ENCODE peak calls at places on chromosomes 5 and 9, in six cellular contexts. N is adrenal gland; A is stimulated activated CD4-positive, alpha-beta T cell treated with anti-CD3 and anti-CD28 coated beads, Interleukin-15, amount 100 ng/mL, for 24 hours; Y is foreskin fibroblast; M is RPMI8226; Q is neural crest cell. T is an unnamed sample.

GRCh38 chr5:173767580-173768266 is 120.4 kb upstream of the CPEB4 start:
- DNase-seq in Y (no peak), N (peak), Q (no peak), A (no peak), M (peak), T (no peak)

GRCh38 chr5:139117342-139117884 is 80.8 kb downstream of the SIL1 start:
- DNase-seq in Y (no peak), A (no peak), N (no peak), Q (no peak), M (no peak), T (no peak)

GRCh38 chr5:92371171-92371888 is 988.2 kb upstream of the ARRDC3 start:
- DNase-seq in N (no peak), Q (no peak), M (no peak), Y (no peak), A (no peak), T (no peak)

GRCh38 chr9:84170521-84171141 is 169.9 kb downstream of the SLC28A3 start:
- DNase-seq in Y (peak), Q (no peak), N (no peak), M (no peak), A (no peak), T (peak)

GRCh38 chr9:131470581-131470991 is 32.1 kb upstream of the POMT1 start:
- DNase-seq in N (no peak), Y (no peak), M (no peak), A (no peak), Q (no peak), T (no peak)

GRCh38 chr5:4640793-4641192 is 499.3 kb upstream of the ADAMTS16 start:
- DNase-seq in N (no peak), Y (no peak), M (peak), Q (no peak), A (no peak), T (peak)

GRCh38 chr5:167049043-167049663 is 1242.3 kb upstream of the WWC1 start:
- DNase-seq in A (peak), Q (peak), M (peak), N (peak), Y (peak), T (peak)

GRCh38 chr9:133862585-133863041 is 124.5 kb upstream of the SARDH start:
- DNase-seq in A (no peak), Q (no peak), M (no peak), Y (no peak), N (peak), T (no peak)

GRCh38 chr9:29999645-30000044 is 2384.8 kb upstream of the ACO1 start:
- DNase-seq in M (no peak), Y (no peak), A (no peak), N (no peak), Q (no peak), T (peak)

GRCh38 chr9:117284414-117284813 is 130.4 kb downstream of the ASTN2 start:
- DNase-seq in Q (no peak), A (no peak), M (no peak), Y (no peak), N (no peak), T (no peak)

GRCh38 chr5:40955313-40955712 is 46.0 kb downstream of the C7 start:
- DNase-seq in M (no peak), A (no peak), Y (no peak), N (no peak), Q (no peak), T (no peak)

GRCh38 chr9:135032041-135032835 is 55.2 kb upstream of the OLFM1 start:
- DNase-seq in A (no peak), N (no peak), Y (no peak), Q (no peak), M (peak), T (no peak)

GRCh38 chr5:149310947-149311675 is 34.2 kb upstream of the GRPEL2 start:
- DNase-seq in Y (peak), M (no peak), A (no peak), N (no peak), Q (no peak), T (peak)

GRCh38 chr5:62093981-62094380 is 212.0 kb upstream of the KIF2A start:
- DNase-seq in M (no peak), N (peak), Q (peak), A (no peak), Y (peak), T (peak)

GRCh38 chr5:33023649-33024048 is 312.5 kb downstream of the NPR3 start:
- DNase-seq in A (no peak), M (no peak), Q (no peak), N (no peak), Y (peak), T (no peak)

GRCh38 chr9:21989440-21990189 is 4.6 kb downstream of the CDKN2A start:
- DNase-seq in Y (peak), N (no peak), M (no peak), A (no peak), Q (no peak), T (no peak)

GRCh38 chr5:75239681-75240080 is 3.0 kb upstream of the ANKRD31 start:
- DNase-seq in A (no peak), Q (no peak), N (no peak), M (no peak), Y (no peak), T (peak)

GRCh38 chr9:35682520-35682919 is 7.2 kb downstream of the TPM2 start:
- DNase-seq in Y (no peak), M (no peak), N (no peak), A (no peak), Q (no peak), T (no peak)

GRCh38 chr9:31103836-31104235 is 1280.6 kb upstream of the ACO1 start:
- DNase-seq in M (peak), A (no peak), Q (no peak), N (no peak), Y (no peak), T (peak)

GRCh38 chr5:135386886-135387628 is 12.0 kb downstream of the MACROH2A1 start:
- DNase-seq in M (peak), A (no peak), Q (no peak), Y (peak), N (no peak), T (peak)

GRCh38 chr9:91817493-91818225 is 132.4 kb downstream of the ROR2 start:
- DNase-seq in M (no peak), Q (no peak), N (peak), Y (peak), A (no peak), T (peak)

GRCh38 chr5:167348286-167348926 is 943.0 kb upstream of the WWC1 start:
- DNase-seq in A (no peak), Q (no peak), M (no peak), N (no peak), Y (no peak), T (no peak)

GRCh38 chr9:128072144-128073021 is 4.4 kb downstream of the SLC25A25 start:
- DNase-seq in Q (no peak), M (peak), A (peak), Y (peak), N (peak), T (peak)

T was measured in left kidney.